ENCODE peak calls at places on chromosomes 7 and 10, in seven cellular contexts. S is IMR-90, J is esophagus squamous epithelium, X is vagina, C is tibial nerve, Y is breast epithelium, I is HCT116. A is an unnamed sample.

GRCh38 chr10:47049906-47050305 is 138.7 kb downstream of the PTPN20 start:
- DNase-seq in S (no peak), J (no peak), X (peak), C (no peak), Y (no peak), I (no peak), A (no peak)

GRCh38 chr7:29564455-29565185 is 985 bp downstream of the PRR15 start:
- DNase-seq in S (peak), J (no peak), X (no peak), C (no peak), Y (peak), I (no peak), A (peak)

GRCh38 chr7:1569440-1569832 is 396 bp downstream of the PSMG3 start:
- DNase-seq in S (no peak), J (no peak), X (no peak), C (no peak), Y (no peak), I (no peak), A (no peak)

GRCh38 chr7:114791771-114792170 is 130.1 kb upstream of the MDFIC start:
- DNase-seq in S (peak), J (no peak), X (no peak), C (no peak), Y (no peak), I (no peak), A (no peak)

GRCh38 chr7:2635810-2636701 is 4.3 kb downstream of the TTYH3 start:
- DNase-seq in S (no peak), J (no peak), X (no peak), C (no peak), Y (no peak), I (no peak), A (no peak)

GRCh38 chr7:332646-333398 is 42.9 kb downstream of the FOXL3 start:
- DNase-seq in S (peak), J (no peak), X (no peak), C (peak), Y (peak), I (peak), A (peak)

GRCh38 chr10:124008187-124008970 is 85.0 kb downstream of the CHST15 start:
- DNase-seq in S (no peak), J (no peak), X (no peak), C (no peak), Y (no peak), I (no peak), A (no peak)

GRCh38 chr7:82050134-82050533 is 280.3 kb upstream of the HGF start:
- DNase-seq in S (peak), J (no peak), X (no peak), C (no peak), Y (no peak), I (peak), A (no peak)

GRCh38 chr10:78935697-78936407 is 132.9 kb upstream of the ZMIZ1 start:
- DNase-seq in S (no peak), J (no peak), X (no peak), C (no peak), Y (no peak), I (no peak), A (no peak)

GRCh38 chr7:108456845-108457540 is 757 bp upstream of the NRCAM start:
- DNase-seq in S (no peak), J (no peak), X (no peak), C (no peak), Y (no peak), I (no peak), A (no peak)

GRCh38 chr7:2999078-2999500 is 44.6 kb downstream of the CARD11 start:
- DNase-seq in S (no peak), J (no peak), X (no peak), C (no peak), Y (no peak), I (no peak), A (no peak)

GRCh38 chr10:79072994-79073654 is 4.4 kb downstream of the ZMIZ1 start:
- DNase-seq in S (no peak), J (no peak), X (no peak), C (no peak), Y (no peak), I (no peak), A (no peak)

GRCh38 chr10:22321831-22322662 is 1.1 kb downstream of the BMI1 start:
- DNase-seq in S (no peak), J (no peak), X (no peak), C (no peak), Y (no peak), I (no peak), A (no peak)

GRCh38 chr10:10056958-10057357 is 960.7 kb upstream of the CELF2 start:
- DNase-seq in S (peak), J (no peak), X (no peak), C (no peak), Y (no peak), I (no peak), A (no peak)

GRCh38 chr10:59079386-59080226 is 96.8 kb upstream of the PHYHIPL start:
- DNase-seq in S (peak), J (no peak), X (no peak), C (no peak), Y (no peak), I (peak), A (no peak)

GRCh38 chr10:46096909-46097575 is 51.0 kb upstream of the MSMB start:
- DNase-seq in S (no peak), J (no peak), X (peak), C (no peak), Y (no peak), I (no peak), A (no peak)

GRCh38 chr7:50119815-50120637 is 27.0 kb upstream of the ZPBP start:
- DNase-seq in S (no peak), J (no peak), X (no peak), C (no peak), Y (no peak), I (no peak), A (no peak)

GRCh38 chr7:158541330-158542010 is 46.2 kb downstream of the PTPRN2 start:
- DNase-seq in S (no peak), J (no peak), X (no peak), C (no peak), Y (no peak), I (no peak), A (no peak)

GRCh38 chr7:116686812-116687419 is 14.9 kb downstream of the MET start:
- DNase-seq in S (no peak), J (no peak), X (no peak), C (no peak), Y (no peak), I (no peak), A (no peak)

GRCh38 chr7:31003097-31003496 is 39.3 kb downstream of the GHRHR start:
- DNase-seq in S (no peak), J (no peak), X (no peak), C (no peak), Y (no peak), I (no peak), A (no peak)

GRCh38 chr7:138502023-138502767 is 42.1 kb downstream of the TRIM24 start:
- DNase-seq in S (no peak), J (no peak), X (no peak), C (no peak), Y (no peak), I (no peak), A (no peak)

GRCh38 chr10:132746801-132747625 is 38.9 kb downstream of the NKX6-2 start:
- DNase-seq in S (no peak), J (no peak), X (no peak), C (no peak), Y (no peak), I (no peak), A (no peak)

GRCh38 chr7:102834999-102835398 is 77.8 kb upstream of the LRRC17 start:
- DNase-seq in S (peak), J (no peak), X (no peak), C (no peak), Y (no peak), I (peak), A (no peak)

GRCh38 chr10:3850999-3851937 is 66.3 kb upstream of the KLF6 start:
- DNase-seq in S (peak), J (no peak), X (no peak), C (no peak), Y (no peak), I (peak), A (no peak)

GRCh38 chr10:69360485-69361302 is 56.0 kb downstream of the TACR2 start:
- DNase-seq in S (peak), J (no peak), X (no peak), C (peak), Y (peak), I (no peak), A (peak)

GRCh38 chr7:155218276-155219153 is 79.2 kb upstream of the INSIG1 start:
- DNase-seq in S (no peak), J (no peak), X (no peak), C (no peak), Y (peak), I (no peak), A (no peak)

GRCh38 chr10:100827819-100828743 is 82.7 kb downstream of the PAX2 start:
- DNase-seq in S (no peak), J (no peak), X (no peak), C (no peak), Y (peak), I (no peak), A (no peak)

GRCh38 chr10:104622598-104623209 is 18.4 kb upstream of the SORCS3 start:
- DNase-seq in S (no peak), J (no peak), X (no peak), C (no peak), Y (no peak), I (peak), A (no peak)

GRCh38 chr7:36668750-36669149 is 55.5 kb downstream of the AOAH start:
- DNase-seq in S (no peak), J (no peak), X (no peak), C (no peak), Y (no peak), I (no peak), A (no peak)

GRCh38 chr7:105985250-105985649 is 22.2 kb downstream of the CDHR3 start:
- DNase-seq in S (no peak), J (no peak), X (no peak), C (no peak), Y (no peak), I (no peak), A (no peak)

DNA sequence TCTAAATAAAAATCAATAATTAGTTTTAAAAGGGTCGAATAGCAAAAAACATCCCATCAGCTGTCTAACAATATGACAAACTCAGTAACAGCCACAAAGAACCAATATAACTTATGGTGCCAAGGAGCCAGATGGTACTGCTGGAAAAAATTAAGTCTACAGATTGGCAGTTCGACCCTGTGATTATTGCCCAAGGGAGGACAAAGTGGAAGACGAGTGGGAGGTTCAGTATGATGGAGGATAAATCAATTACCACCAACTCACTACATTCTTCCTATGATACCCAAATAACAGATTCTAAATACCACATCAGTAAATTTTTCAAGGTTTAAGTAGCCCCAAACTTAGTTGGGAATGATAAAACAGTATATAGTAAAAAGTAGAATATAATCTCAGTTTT is 48.9 kb downstream of the SKAP2 start:
- DNase-seq in S (no peak), J (no peak), X (no peak), C (no peak), Y (no peak), I (no peak), A (no peak)
- H3K27ac ChIP-seq in S (no peak), J (no peak), X (no peak), C (no peak), Y (no peak), I (no peak), A (no peak)

GRCh38 chr7:126529833-126530232 is 722.9 kb downstream of the GRM8 start:
- DNase-seq in S (no peak), J (no peak), X (no peak), C (no peak), Y (no peak), I (no peak), A (no peak)
- TF ChIP-seq POLR2A in S (no peak), J (no peak), X (no peak), C (no peak), Y (no peak), I (no peak), A (no peak)

DNA sequence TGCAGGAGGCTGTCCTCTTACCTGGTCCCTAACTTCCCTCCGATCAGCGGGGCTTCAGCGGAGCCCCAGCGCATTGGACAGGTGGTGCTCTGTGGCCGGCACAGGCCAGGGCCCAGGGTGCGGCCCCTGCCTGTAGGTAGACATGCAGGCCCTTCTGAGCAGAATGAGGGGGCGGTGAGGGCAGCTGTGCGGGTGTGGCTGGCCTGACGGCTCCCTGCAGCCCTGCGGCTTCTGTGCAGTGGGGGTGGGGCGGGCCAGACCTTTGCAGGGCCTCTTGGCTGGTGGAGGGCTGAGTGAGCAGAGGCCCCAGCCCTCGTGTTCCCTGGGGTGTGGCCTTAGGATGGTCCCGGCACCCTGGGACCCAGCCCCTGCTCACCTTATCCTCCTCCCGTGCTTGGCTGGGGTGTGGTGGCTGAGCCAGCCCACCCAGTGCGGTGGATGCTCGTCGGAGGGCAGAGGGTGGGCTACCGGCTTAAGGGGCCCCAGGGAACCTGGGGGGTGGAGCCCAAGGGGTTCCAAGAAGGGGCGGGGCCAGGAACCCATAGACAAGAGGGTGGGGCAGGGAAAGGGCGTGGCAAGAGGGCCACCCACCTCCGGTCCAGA is 175.2 kb upstream of the TNRC18 start:
- DNase-seq in S (no peak), J (no peak), X (no peak), C (no peak), Y (no peak), I (no peak), A (no peak)
- TF ChIP-seq CTCF in S (no peak), J (no peak), X (no peak), C (no peak), Y (no peak), I (no peak), A (no peak)

GRCh38 chr10:14648936-14649335 is 125.8 kb downstream of the FAM107B start:
- DNase-seq in S (no peak), J (no peak), X (no peak), C (no peak), Y (no peak), I (no peak), A (no peak)
- H3K27ac ChIP-seq in S (no peak), J (peak), X (no peak), C (peak), Y (peak), I (no peak), A (peak)

GRCh38 chr10:13880760-13881159 is 294.0 kb downstream of the PRPF18 start:
- DNase-seq in S (no peak), J (no peak), X (no peak), C (no peak), Y (no peak), I (no peak), A (no peak)

GRCh38 chr10:13883843-13884444 is 297.2 kb downstream of the PRPF18 start:
- DNase-seq in S (no peak), J (no peak), X (no peak), C (no peak), Y (no peak), I (no peak), A (no peak)

GRCh38 chr10:13885238-13885990 is 298.6 kb downstream of the PRPF18 start:
- DNase-seq in S (no peak), J (no peak), X (no peak), C (no peak), Y (no peak), I (no peak), A (no peak)

GRCh38 chr10:13877154-13877909 is 290.6 kb downstream of the PRPF18 start:
- DNase-seq in S (peak), J (no peak), X (no peak), C (peak), Y (no peak), I (no peak), A (peak)

GRCh38 chr10:13882112-13882711 is 295.4 kb downstream of the PRPF18 start:
- DNase-seq in S (peak), J (no peak), X (no peak), C (no peak), Y (no peak), I (no peak), A (no peak)
- TF ChIP-seq POLR2A in S (no peak), J (no peak), X (no peak), C (no peak), Y (no peak), I (no peak), A (no peak)

DNA sequence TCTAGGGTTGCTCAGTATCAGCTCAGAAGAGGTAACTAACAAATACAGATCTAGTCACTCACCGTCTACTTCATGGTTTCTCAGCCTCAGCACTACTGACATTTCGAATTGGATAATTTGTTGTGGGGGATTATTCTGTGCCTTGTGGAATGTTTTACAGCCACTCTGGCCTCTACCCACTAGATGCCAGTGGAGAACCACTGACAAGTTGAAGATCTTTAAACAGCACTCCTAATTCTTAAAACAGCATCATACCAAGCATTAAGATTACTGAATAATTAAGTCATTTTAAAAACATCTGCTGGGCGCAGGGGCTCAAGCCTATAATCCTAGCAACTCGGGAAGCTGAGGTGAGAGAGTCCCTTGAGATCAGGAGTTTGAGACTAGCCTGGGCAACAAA is 82.6 kb downstream of the UPF2 start:
- DNase-seq in S (no peak), J (no peak), X (no peak), C (no peak), Y (no peak), I (no peak), A (no peak)
- TF ChIP-seq CTCF in S (no peak), J (no peak), X (no peak), C (no peak), Y (no peak), I (no peak), A (no peak)

GRCh38 chr10:97494151-97494550 is 4.1 kb downstream of the MMS19 start:
- DNase-seq in S (no peak), J (no peak), X (no peak), C (no peak), Y (no peak), I (no peak), A (no peak)
- H3K27ac ChIP-seq in S (no peak), J (no peak), X (no peak), C (peak), Y (peak), I (no peak), A (no peak)

DNA sequence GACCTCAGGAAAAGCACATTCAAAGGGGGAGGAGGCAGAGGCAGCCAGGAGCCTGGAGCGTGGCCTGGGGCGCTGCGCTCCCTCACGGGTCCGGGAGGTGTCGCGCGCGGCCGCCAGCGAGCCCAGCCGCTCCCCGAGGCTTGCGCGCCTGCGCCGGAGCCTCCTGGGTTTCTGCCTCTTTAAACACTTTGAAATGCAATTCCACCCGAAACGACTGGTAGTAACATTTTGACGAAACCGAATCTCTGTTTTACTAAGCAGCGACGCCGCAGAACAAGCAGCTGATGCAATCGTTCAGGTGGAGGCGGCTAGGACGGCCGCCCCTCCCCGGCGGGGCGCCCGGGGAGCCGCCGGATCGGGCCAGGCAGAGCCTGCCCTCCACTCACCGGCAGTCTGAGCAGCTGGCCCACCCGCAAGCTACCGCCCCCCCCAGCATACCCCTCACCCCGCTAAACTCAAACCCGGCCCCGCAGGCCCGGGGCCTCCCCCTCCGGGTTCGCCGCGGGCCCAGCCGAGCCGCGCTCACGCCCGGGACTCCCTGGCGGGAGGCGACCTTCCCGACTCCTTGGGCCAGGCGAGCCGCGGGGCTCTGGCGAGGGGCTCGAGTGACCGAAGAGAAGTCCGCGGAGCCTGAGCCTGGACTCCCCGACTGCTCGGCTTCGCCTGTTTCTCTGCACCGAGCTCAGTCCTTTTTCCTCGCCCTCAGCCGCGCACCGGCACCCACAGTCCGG is 3.3 kb downstream of the MKX start:
- DNase-seq in S (peak), J (no peak), X (no peak), C (peak), Y (peak), I (peak), A (peak)
- TF ChIP-seq POLR2A in S (peak), J (no peak), X (no peak), C (no peak), Y (no peak), I (no peak), A (no peak)

DNA sequence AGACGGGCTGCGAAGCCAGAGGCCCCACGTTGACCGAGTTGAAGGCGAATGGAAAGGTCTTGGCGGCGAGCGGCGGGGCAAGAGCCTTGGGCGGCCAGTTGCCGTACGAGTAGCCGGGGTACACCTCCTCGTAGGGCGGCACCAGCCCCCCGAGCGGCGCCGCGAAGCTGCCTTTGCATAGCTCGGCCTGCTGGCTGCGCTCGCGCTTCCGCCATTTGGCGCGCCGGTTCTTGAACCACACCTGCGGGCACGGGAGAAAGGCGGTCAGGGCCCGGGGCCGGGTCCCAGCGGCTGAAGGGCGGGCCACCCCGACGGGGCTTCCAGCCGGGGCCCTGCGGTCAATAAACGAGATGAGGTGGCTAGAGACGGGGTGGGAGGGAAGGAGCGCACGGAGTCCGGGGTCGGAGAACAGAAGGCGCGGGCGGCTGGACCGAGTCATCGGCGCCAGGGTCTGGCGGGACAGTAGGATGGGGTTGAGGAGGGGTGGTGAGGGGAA is 4.8 kb downstream of the ELOVL3 start:
- DNase-seq in S (no peak), J (no peak), X (no peak), C (no peak), Y (no peak), I (peak), A (no peak)
- TF ChIP-seq CTCF in S (peak), J (peak), X (no peak), C (peak), Y (no peak), I (peak), A (no peak)

GRCh38 chr7:149014309-149014708 is 14.0 kb downstream of the PDIA4 start:
- DNase-seq in S (no peak), J (no peak), X (no peak), C (no peak), Y (no peak), I (no peak), A (no peak)
- H3K27ac ChIP-seq in S (no peak), J (no peak), X (no peak), C (no peak), Y (no peak), I (no peak), A (no peak)